ENCODE peak calls at places on chromosome 1, in ten cellular contexts. X is H9, H is HAP-1, A is body of pancreas, Q is adrenal gland, B is GM23248, F is cardiac muscle cell, Y is right cardiac atrium, L is sigmoid colon, K is IMR-90. V is an unnamed sample.

GRCh38 chr1:53145942-53146708 is 3.7 kb upstream of the SLC1A7 start:
- DNase-seq in H (peak; percentile 57), L (peak; percentile 86), K (peak; percentile 100), B (peak; percentile 99), X (no peak), F (peak; percentile 100), A (peak; percentile 83), Y (peak; percentile 75), Q (peak; percentile 61), V (peak; percentile 87)

GRCh38 chr1:228648647-228649383 is 86.5 kb upstream of the RHOU start:
- DNase-seq in K (no peak), Q (no peak), L (no peak), A (no peak), B (no peak), F (no peak), H (peak; percentile 36), Y (peak; percentile 37), X (no peak), V (no peak)

GRCh38 chr1:206581571-206581981 is 30.7 kb downstream of the EIF2D start:
- DNase-seq in Y (peak; percentile 54), X (no peak), K (no peak), L (no peak), A (no peak), Q (peak; percentile 26), H (no peak), B (no peak), F (peak; percentile 38), V (no peak)

GRCh38 chr1:199700551-199700950 is 327.0 kb upstream of the NR5A2 start:
- DNase-seq in X (no peak), B (no peak), H (no peak), L (no peak), Y (no peak), Q (no peak), F (no peak), K (no peak), A (no peak), V (no peak)

GRCh38 chr1:85334962-85335361 is 58.5 kb upstream of the BCL10 start:
- DNase-seq in L (no peak), H (no peak), B (no peak), K (peak; percentile 62), F (peak; percentile 39), A (no peak), Q (no peak), X (no peak), Y (no peak), V (no peak)

GRCh38 chr1:177966199-177966598 is 3.7 kb downstream of the SEC16B start:
- DNase-seq in B (peak; percentile 40), H (no peak), Q (no peak), K (peak; percentile 13), A (no peak), L (no peak), X (no peak), Y (no peak), F (no peak), V (no peak)

GRCh38 chr1:11516961-11517635 is 38.1 kb downstream of the DISP3 start:
- DNase-seq in Q (no peak), K (no peak), X (no peak), L (peak; percentile 57), B (no peak), A (no peak), H (no peak), Y (no peak), F (no peak), V (no peak)

GRCh38 chr1:15919316-15919715 is 56.6 kb downstream of the ZBTB17 start:
- DNase-seq in L (no peak), Y (no peak), B (peak; percentile 90), X (no peak), A (no peak), K (peak; percentile 84), Q (no peak), F (peak; percentile 74), H (no peak), V (peak; percentile 27)

GRCh38 chr1:6171546-6172124 is 8.5 kb downstream of the CHD5 start:
- DNase-seq in K (no peak), A (no peak), L (no peak), Q (no peak), B (peak; percentile 25), F (no peak), H (no peak), X (peak; percentile 74), Y (no peak), V (no peak)

GRCh38 chr1:30814292-30814691 is 56.7 kb upstream of the LAPTM5 start:
- DNase-seq in L (no peak), X (no peak), H (no peak), Y (no peak), K (no peak), A (no peak), Q (no peak), B (no peak), F (no peak), V (no peak)
- H3K27me3 ChIP-seq in L (no peaks in the 10 kb centered on the region), X (no peaks in the 10 kb centered on the region), H (no peaks in the 10 kb centered on the region), Y (no peaks in the 10 kb centered on the region), K (no peaks in the 10 kb centered on the region), A (no peaks in the 10 kb centered on the region), Q (no peaks in the 10 kb centered on the region), B (no peaks in the 10 kb centered on the region), F (peaks cover 5% of the 10 kb centered on the region), V (peaks cover 3% of the 10 kb centered on the region)

GRCh38 chr1:3067671-3068399 is 1.2 kb upstream of the PRDM16 start:
- DNase-seq in K (no peak), H (no peak), Y (peak; percentile 54), L (peak; percentile 52), F (no peak), B (no peak), Q (no peak), X (no peak), A (no peak), V (peak; percentile 35)

GRCh38 chr1:3068400-3069361 is at the start of gene PRDM16:
- DNase-seq in B (peak; percentile 58), H (peak; percentile 80), K (peak; percentile 3), Y (peak; percentile 70), Q (no peak), L (peak; percentile 65), F (peak; percentile 41), X (peak; percentile 61), A (peak; percentile 58), V (peak; percentile 76)

GRCh38 chr1:3070654-3071506 is 1.9 kb downstream of the PRDM16 start:
- DNase-seq in F (peak; percentile 11), B (peak; percentile 26), Q (no peak), A (peak; percentile 47), X (peak; percentile 51), K (no peak), H (peak; percentile 36), Y (peak; percentile 52), L (peak; percentile 52), V (peak; percentile 35)

GRCh38 chr1:3070304-3070653 is 1.3 kb downstream of the PRDM16 start:
- DNase-seq in K (no peak), H (no peak), Y (no peak), L (no peak), A (no peak), F (no peak), X (no peak), Q (no peak), B (no peak), V (no peak)

DNA sequence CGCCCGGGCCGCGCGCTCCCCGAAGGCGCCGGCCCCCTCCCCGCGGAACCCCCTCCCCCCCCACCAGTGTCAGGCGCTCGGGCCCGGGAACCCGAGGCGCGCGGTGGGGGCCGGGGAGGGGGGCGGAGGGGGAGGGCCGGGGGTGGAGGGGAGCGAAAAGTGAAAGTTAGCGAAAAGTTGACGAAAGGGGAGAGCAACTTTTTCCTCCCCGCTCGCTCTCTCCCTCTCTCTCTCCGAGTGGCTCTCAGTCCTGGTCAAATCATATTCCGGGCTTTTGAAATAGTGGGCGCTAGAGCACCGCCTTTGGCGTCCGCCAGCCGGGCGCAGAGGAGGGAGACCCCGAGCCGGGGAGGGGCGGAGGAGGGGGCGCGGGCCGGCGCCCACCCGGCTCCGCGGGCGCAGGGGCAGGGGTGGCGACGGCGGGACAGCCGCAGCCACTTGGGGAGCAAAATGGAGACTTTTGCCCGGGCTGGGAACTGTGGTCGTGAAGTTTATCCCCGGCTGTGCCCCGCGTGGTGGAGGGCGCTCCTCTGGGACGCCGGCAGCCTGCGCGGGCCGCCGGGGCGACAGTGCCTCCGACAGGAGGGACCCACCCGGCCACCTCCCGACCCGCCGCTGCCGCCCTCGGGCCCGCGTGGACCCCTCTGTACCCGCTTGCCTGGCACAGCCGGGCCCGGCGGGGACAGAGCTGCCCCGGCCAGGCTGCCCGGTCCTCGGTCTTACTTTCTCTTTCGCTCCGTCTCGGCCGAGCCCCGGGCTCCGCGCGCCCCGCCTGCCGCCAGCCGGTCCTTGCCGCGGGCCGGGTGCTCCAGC is 694 bp downstream of the PRDM16 start:
- DNase-seq in Y (peak; percentile 72), B (peak; percentile 60), Q (peak; percentile 30), F (peak; percentile 65), K (peak; percentile 19), X (peak; percentile 63), A (peak; percentile 64), L (peak; percentile 64), H (peak; percentile 73), V (peak; percentile 65)
- H3K27me3 ChIP-seq in Y (no peaks in the 10 kb centered on the region), B (peaks cover 82% of the 10 kb centered on the region), Q (peaks cover 80% of the 10 kb centered on the region), F (peaks cover 80% of the 10 kb centered on the region), K (peaks cover 77% of the 10 kb centered on the region), X (peaks cover 81% of the 10 kb centered on the region), A (no peaks in the 10 kb centered on the region), L (peaks cover 87% of the 10 kb centered on the region), H (no peaks in the 10 kb centered on the region), V (peaks cover 2% of the 10 kb centered on the region)

DNA sequence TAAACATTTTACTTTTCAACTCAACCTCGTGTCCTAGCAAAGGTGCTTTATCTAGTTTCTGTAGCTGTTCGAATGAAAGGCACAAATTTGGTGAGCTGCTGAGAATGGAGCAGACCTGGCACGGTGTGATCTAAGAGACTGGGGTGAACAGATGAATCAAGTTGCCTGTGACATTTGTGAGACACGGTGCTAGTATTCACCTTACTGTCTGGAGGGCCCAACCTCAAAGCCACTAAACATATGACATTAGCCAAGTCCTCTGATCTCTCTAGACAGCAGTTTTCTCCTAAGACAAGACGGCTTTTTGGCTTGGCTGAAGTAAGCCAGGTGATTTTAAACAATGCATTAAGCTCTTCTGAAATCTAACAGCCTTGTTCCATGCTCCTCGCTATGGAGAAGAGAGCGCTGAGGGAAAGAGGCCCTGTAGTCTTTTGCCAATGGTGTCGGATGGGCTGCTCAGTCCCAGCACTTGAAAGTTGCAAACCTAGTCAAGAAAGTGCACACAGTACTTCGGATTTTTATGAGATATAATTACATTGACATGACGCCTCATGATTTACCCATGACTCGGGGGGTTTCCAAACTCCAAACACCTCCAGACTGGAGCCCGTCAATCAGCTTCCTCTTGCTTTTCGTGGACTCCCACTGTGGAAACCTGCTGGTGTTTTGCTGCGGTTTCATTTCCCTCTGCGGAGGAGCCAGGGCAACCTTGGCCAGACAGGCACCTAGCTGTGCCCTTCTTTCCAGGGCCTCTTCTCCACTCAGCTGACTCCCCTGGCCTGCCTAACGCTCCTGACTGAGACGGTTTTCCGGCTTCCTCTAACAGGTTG is 789 bp upstream of the TOR3A start:
- DNase-seq in H (no peak), Y (no peak), X (no peak), B (peak; percentile 2), Q (no peak), A (no peak), L (no peak), K (no peak), F (no peak), V (peak; percentile 9)
- H3K27me3 ChIP-seq in H (no peaks in the 10 kb centered on the region), Y (no peaks in the 10 kb centered on the region), X (no peaks in the 10 kb centered on the region), B (no peaks in the 10 kb centered on the region), Q (no peaks in the 10 kb centered on the region), A (no peaks in the 10 kb centered on the region), L (no peaks in the 10 kb centered on the region), K (no peaks in the 10 kb centered on the region), F (no peaks in the 10 kb centered on the region), V (no peaks in the 10 kb centered on the region)

DNA sequence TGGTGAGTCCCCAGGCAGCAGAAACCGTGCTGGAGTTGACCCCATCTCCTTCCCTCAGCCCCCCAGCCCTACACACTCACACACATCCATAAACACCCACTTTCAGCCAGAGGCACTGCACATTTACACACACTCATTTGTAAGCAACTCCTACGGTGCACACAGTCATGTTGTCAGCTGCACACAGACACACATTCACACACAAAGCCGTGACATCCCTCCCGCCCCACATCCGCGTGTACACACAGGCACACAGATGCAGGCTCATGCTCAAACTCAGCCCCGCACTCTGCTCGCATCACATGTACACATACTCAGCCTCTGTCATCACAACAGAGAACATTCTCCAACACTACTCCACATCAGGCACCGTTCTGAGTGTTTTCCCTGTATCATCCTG is 47.6 kb downstream of the LACTBL1 start:
- DNase-seq in Q (no peak), H (no peak), L (no peak), X (no peak), Y (no peak), A (no peak), K (peak; percentile 17), B (peak; percentile 40), F (no peak), V (no peak)
- H3K27me3 ChIP-seq in Q (no peaks in the 10 kb centered on the region), H (peaks cover 8% of the 10 kb centered on the region), L (no peaks in the 10 kb centered on the region), X (no peaks in the 10 kb centered on the region), Y (no peaks in the 10 kb centered on the region), A (no peaks in the 10 kb centered on the region), K (peaks cover 25% of the 10 kb centered on the region), B (no peaks in the 10 kb centered on the region), F (no peaks in the 10 kb centered on the region), V (no peaks in the 10 kb centered on the region)

V was measured in small intestine.